ENCODE peak calls at places on chromosomes 4 and X, in seven cellular contexts. H is activated CD4-positive, alpha-beta T cell treated with anti-CD3 and anti-CD28 coated beads, Interleukin-2, amount 50 U/mL, for 4 hours; T is GM12892; W is T-helper 2 cell; K is anterior cingulate cortex; Q is iris pigment epithelial cell; B is GM03348. G is an unnamed sample.

GRCh38 chrX:44036336-44036735 is 63.1 kb upstream of the NDP start:
- DNase-seq in W (no peak), B (peak), Q (peak), K (no peak), H (no peak), T (no peak), G (no peak)

GRCh38 chrX:8191022-8191421 is 20.0 kb upstream of the VCX2 start:
- DNase-seq in B (no peak), T (no peak), H (no peak), W (no peak), K (no peak), Q (no peak), G (no peak)

GRCh38 chr4:13483142-13484044 is 747 bp downstream of the RAB28 start:
- DNase-seq in W (peak), Q (peak), H (peak), T (no peak), K (peak), B (peak), G (no peak)

GRCh38 chr4:110165382-110166285 is 32.8 kb downstream of the ELOVL6 start:
- DNase-seq in K (no peak), T (no peak), B (peak), Q (peak), W (peak), H (peak), G (no peak)

GRCh38 chrX:34382416-34382815 is 250.3 kb upstream of the FAM47A start:
- DNase-seq in K (no peak), W (no peak), B (no peak), Q (peak), T (no peak), H (no peak), G (no peak)

GRCh38 chrX:72394518-72395163 is 88.9 kb upstream of the CITED1 start:
- DNase-seq in B (peak), T (no peak), W (no peak), Q (peak), K (no peak), H (no peak), G (no peak)

GRCh38 chrX:69113723-69114122 is 51.5 kb downstream of the PJA1 start:
- DNase-seq in K (no peak), T (no peak), Q (no peak), W (no peak), B (no peak), H (no peak), G (no peak)

GRCh38 chr4:41661447-41662076 is 87.0 kb downstream of the PHOX2B start:
- DNase-seq in T (no peak), B (peak), W (peak), K (no peak), Q (peak), H (peak), G (peak)

GRCh38 chrX:40853004-40853815 is 117.9 kb upstream of the MED14 start:
- DNase-seq in B (no peak), T (no peak), H (no peak), W (no peak), Q (no peak), K (no peak), G (no peak)

GRCh38 chrX:3377560-3377959 is 31.1 kb upstream of the MXRA5 start:
- DNase-seq in B (no peak), K (no peak), T (no peak), H (no peak), W (no peak), Q (no peak), G (no peak)

GRCh38 chrX:1392376-1393130 is 640 bp upstream of the SLC25A6 start:
- DNase-seq in B (peak), W (peak), K (no peak), T (peak), Q (peak), H (no peak), G (no peak)

GRCh38 chr4:8323947-8324555 is 54.5 kb downstream of the HTRA3 start:
- DNase-seq in B (no peak), W (no peak), H (no peak), T (no peak), Q (no peak), K (no peak), G (no peak)

GRCh38 chrX:721354-721753 is 90.8 kb downstream of the SHOX start:
- DNase-seq in W (no peak), B (no peak), H (no peak), K (no peak), T (no peak), Q (no peak), G (no peak)

GRCh38 chrX:26387906-26388305 is 171.9 kb downstream of the MAGEB5 start:
- DNase-seq in W (no peak), B (no peak), T (no peak), H (no peak), Q (no peak), K (no peak), G (no peak)

GRCh38 chrX:129577473-129577872 is 37.4 kb downstream of the OCRL start:
- DNase-seq in H (no peak), W (no peak), B (peak), Q (peak), K (no peak), T (no peak), G (no peak)

GRCh38 chrX:129590596-129590995 is 50.5 kb downstream of the OCRL start:
- DNase-seq in H (no peak), Q (no peak), B (no peak), W (no peak), K (no peak), T (no peak), G (no peak)

GRCh38 chr4:8916251-8916913 is 44.7 kb upstream of the HMX1 start:
- DNase-seq in Q (no peak), H (no peak), T (peak), W (no peak), B (peak), K (no peak), G (no peak)

GRCh38 chr4:66252291-66252690 is 582.0 kb upstream of the EPHA5 start:
- DNase-seq in T (no peak), B (no peak), H (no peak), K (no peak), Q (no peak), W (no peak), G (no peak)

GRCh38 chrX:68878977-68879376 is 50.2 kb downstream of the EFNB1 start:
- DNase-seq in B (no peak), T (no peak), H (no peak), Q (no peak), W (no peak), K (no peak), G (no peak)

GRCh38 chrX:50211510-50211909 is 6.9 kb downstream of the CCNB3 start:
- DNase-seq in B (no peak), Q (peak), K (no peak), T (no peak), H (no peak), W (peak), G (no peak)

GRCh38 chr4:7832331-7832730 is 107.3 kb downstream of the AFAP1 start:
- DNase-seq in H (no peak), W (no peak), B (no peak), T (no peak), K (no peak), Q (no peak), G (no peak)

GRCh38 chr4:83390965-83391364 is 56.3 kb upstream of the HPSE start:
- DNase-seq in Q (no peak), K (no peak), H (no peak), B (no peak), T (no peak), W (no peak), G (no peak)

GRCh38 chr4:151408630-151409469 is at the start of gene FHIP1A:
- DNase-seq in B (peak), W (peak), Q (peak), H (peak), T (peak), K (no peak), G (peak)

GRCh38 chrX:44228621-44229020 is 114.9 kb downstream of the EFHC2 start:
- DNase-seq in W (no peak), K (no peak), Q (no peak), T (no peak), B (no peak), H (no peak), G (no peak)

GRCh38 chr4:172813359-172813923 is 355.2 kb upstream of the GALNT7 start:
- DNase-seq in Q (no peak), K (no peak), W (peak), H (no peak), B (no peak), T (no peak), G (peak)

GRCh38 chrX:134753185-134754008 is 95.1 kb upstream of the PLAC1 start:
- DNase-seq in T (no peak), H (no peak), B (peak), Q (peak), W (no peak), K (no peak), G (no peak)